ENCODE peak calls at places on chromosomes 12 and 14, in four cellular contexts. Q is HEK293T, R is HepG2, T is K562. V is an unnamed sample.

GRCh38 chr12:131917139-131917710 is 11.9 kb upstream of the PUS1 start:
- DNase-seq in T (no peak), R (no peak), Q (no peak), V (no peak)

GRCh38 chr12:67025543-67026114 is 243.5 kb upstream of the CAND1 start:
- DNase-seq in R (peak; percentile 25), Q (peak; percentile 74), T (peak; percentile 80), V (no peak)

GRCh38 chr14:69247691-69248440 is 12.1 kb upstream of the GALNT16 start:
- DNase-seq in T (no peak), Q (no peak), R (no peak), V (no peak)

GRCh38 chr14:56844603-56845002 is 34.3 kb upstream of the OTX2 start:
- DNase-seq in Q (no peak), R (no peak), T (no peak), V (no peak)

GRCh38 chr14:50062438-50063039 is 53.8 kb downstream of the VCPKMT start:
- DNase-seq in R (peak; percentile 88), Q (peak; percentile 42), T (peak; percentile 82), V (peak; percentile 71)

GRCh38 chr12:83826112-83826511 is 1086.5 kb downstream of the SLC6A15 start:
- DNase-seq in R (no peak), Q (peak; percentile 40), T (peak; percentile 17), V (no peak)

GRCh38 chr12:117850048-117850447 is 118.7 kb downstream of the KSR2 start:
- DNase-seq in Q (peak; percentile 73), R (peak; percentile 63), T (peak; percentile 83), V (no peak)

GRCh38 chr12:65765436-65765813 is 58.9 kb upstream of the HMGA2 start:
- DNase-seq in R (no peak), T (no peak), Q (no peak), V (no peak)

GRCh38 chr12:128695697-128696096 is 128.1 kb downstream of the SLC15A4 start:
- DNase-seq in R (no peak), T (no peak), Q (no peak), V (no peak)

GRCh38 chr12:117098361-117099217 is 627 bp downstream of the TESC start:
- DNase-seq in Q (peak; percentile 40), T (peak; percentile 66), R (no peak), V (no peak)

GRCh38 chr12:39619660-39620433 is at the start of gene ABCD2:
- DNase-seq in Q (peak; percentile 68), T (peak; percentile 33), R (peak; percentile 32), V (peak; percentile 97)

GRCh38 chr12:124603910-124604775 is 36.7 kb upstream of the NCOR2 start:
- DNase-seq in Q (no peak), T (no peak), R (no peak), V (no peak)

GRCh38 chr12:100741084-100741711 is 53.4 kb upstream of the ANO4 start:
- DNase-seq in R (peak; percentile 10), Q (peak; percentile 41), T (peak; percentile 28), V (no peak)

GRCh38 chr14:86003998-86004397 is 474.1 kb downstream of the FLRT2 start:
- DNase-seq in R (peak; percentile 44), T (no peak), Q (no peak), V (no peak)

GRCh38 chr14:95525999-95526398 is 8.9 kb upstream of the GLRX5 start:
- DNase-seq in Q (no peak), T (no peak), R (no peak), V (no peak)

DNA sequence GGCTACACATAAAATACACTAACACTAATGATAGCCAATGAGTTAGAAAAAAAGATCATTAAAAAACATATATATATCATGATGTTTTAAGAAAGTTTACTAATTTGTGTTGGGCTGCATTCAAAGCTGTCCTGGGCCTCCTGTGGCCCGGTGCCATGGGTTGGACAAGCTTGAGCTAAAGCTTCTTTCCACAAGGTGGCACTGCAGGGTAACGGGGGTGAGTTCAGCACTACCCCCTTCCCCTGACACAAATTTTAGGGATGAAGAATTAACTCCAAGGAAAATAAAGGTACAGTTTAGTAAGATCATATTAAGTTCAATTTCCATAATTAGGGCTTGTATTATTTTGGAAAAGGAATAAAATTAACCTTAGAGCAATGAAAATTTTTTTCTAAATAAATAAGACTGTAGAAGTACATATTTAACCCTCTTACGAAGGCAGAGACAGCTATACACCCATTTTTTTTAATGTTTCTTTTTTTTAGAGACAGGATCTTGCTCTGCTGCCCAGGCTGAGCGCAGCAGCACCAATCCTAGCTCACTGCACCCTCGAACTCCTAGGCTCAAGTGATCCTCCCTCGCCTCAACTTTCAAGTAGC is 38.9 kb downstream of the PPP1R13B start:
- DNase-seq in T (peak; percentile 55), Q (peak; percentile 71), R (peak; percentile 58), V (no peak)
- TF ChIP-seq TARDBP in T (no peak), Q (no peak), R (no peak), V (no peak)

DNA sequence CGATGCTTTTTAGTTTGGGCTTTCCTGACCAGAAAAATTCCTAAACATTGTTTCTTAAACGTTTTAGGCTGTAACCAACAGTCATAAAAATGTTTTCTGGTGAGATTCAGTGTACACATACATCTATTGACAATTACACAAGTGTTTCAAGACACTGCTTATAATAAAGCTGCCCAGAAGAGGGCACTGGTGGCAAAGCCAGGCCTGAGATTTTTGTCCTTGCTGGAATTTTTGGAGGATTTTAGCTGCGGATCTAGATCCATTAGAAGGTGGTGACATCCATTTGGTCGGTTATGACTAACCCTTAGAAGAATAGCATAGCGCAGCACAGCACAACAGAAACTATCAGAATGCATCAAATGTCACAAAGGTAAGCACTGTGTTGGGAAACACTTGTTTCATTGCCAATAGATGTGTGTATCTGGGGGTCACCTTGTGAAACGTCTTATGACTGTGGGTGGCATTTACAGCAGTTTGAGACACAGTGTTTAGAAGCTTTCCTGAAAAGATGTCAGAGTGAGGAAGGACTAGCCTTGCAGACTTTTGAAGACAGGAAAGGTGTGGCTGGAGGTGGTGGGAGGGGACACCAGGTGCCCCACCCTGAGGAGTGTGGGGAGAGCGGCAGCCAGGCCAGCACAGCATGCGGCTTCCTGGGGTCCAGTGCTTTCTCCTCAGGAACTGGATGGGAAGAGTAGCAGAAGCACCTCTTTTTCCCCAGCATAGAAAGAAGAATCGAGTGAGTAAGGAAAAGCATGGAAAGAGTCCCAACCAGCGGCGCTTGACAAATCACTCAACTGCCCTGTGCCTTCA is 54.7 kb upstream of the FKBP4 start:
- DNase-seq in Q (no peak), T (no peak), R (peak; percentile 32), V (no peak)
- TF ChIP-seq TARDBP in Q (no peak), T (no peak), R (no peak), V (no peak)

DNA sequence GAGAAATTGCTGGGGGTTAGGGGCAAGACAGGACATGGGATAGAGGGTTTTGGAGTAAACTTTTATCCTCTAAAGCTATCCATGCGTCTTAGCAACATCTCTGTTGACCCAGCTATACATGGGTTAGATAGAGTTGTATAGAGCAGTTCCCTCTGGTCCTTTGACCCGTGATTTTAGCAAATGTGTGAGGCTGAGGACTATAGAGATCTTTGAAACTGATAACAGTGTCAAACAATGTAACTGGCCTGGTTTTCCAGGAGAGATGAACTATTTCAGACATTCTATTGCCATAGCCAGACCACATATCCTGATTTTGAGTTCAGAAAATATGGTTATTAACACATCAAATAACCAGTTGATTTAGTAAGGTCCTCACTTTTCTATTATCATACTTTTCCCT is 60.4 kb downstream of the B4GALNT3 start:
- DNase-seq in R (no peak), Q (no peak), T (no peak), V (no peak)
- TF ChIP-seq TARDBP in R (no peak), Q (no peak), T (no peak), V (no peak)

GRCh38 chr12:32457251-32458025 is 58.1 kb downstream of the FGD4 start:
- DNase-seq in T (no peak), R (no peak), Q (no peak), V (no peak)
- TF ChIP-seq TARDBP in T (no peak), R (no peak), Q (no peak), V (no peak)

GRCh38 chr12:203462-204260 is 10.3 kb downstream of the SLC6A12 start:
- DNase-seq in R (no peak), Q (peak; percentile 62), T (peak; percentile 63), V (no peak)
- TF ChIP-seq TARDBP in R (no peak), Q (no peak), T (no peak), V (no peak)

GRCh38 chr12:121535150-121536057 is 45.4 kb downstream of the KDM2B start:
- DNase-seq in Q (no peak), T (no peak), R (no peak), V (no peak)
- TF ChIP-seq TARDBP in Q (no peak), T (no peak), R (no peak), V (no peak)

GRCh38 chr12:109153711-109154434 is 37.5 kb downstream of the ACACB start:
- DNase-seq in R (peak; percentile 49), Q (peak; percentile 20), T (peak; percentile 22), V (no peak)
- TF ChIP-seq TARDBP in R (no peak), Q (no peak), T (no peak), V (no peak)

GRCh38 chr12:111446044-111446581 is 40.4 kb downstream of the SH2B3 start:
- DNase-seq in Q (no peak), T (peak; percentile 54), R (no peak), V (no peak)
- TF ChIP-seq TARDBP in Q (no peak), T (no peak), R (no peak), V (no peak)

GRCh38 chr12:80936353-80936641 is 1.4 kb downstream of the LIN7A start:
- DNase-seq in Q (no peak), T (no peak), R (no peak), V (no peak)
- TF ChIP-seq TARDBP in Q (no peak), T (no peak), R (no peak), V (no peak)

DNA sequence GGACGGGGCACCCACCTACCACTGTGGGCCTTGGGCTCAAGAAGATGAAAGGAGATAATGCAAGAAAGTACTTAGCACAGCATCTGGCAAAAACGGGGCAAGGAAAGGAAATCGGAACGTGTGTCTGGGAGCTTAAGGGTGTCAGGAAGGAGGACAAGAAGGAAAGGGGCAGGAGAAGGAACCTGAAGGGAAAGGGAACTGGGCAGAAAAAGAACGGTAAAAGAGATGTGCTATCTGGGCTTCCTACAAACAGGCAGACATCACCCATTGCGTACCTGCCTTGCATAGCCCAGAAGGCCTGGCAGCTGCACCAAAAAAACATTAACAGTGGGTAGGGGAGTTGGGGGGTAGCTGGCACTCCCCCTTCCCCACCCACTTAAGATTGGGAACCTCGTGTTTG is 958 bp upstream of the REM2 start:
- DNase-seq in T (no peak), Q (no peak), R (no peak), V (no peak)
- TF ChIP-seq TARDBP in T (no peak), Q (no peak), R (no peak), V (no peak)

V was measured in GM12878.